ENCODE peak calls at places on chromosome 3, in five cellular contexts. One of them, this sample, is unnamed.

GRCh38 chr3:188792788-188793187 is 379.0 kb upstream of the TPRG1 start:
- DNase-seq in testis: peak
- DNase-seq in brain microvascular endothelial cell: peak
- DNase-seq in GM12865: no peak
- DNase-seq in cardiac fibroblast: no peak
- DNase-seq in this sample: no peak

GRCh38 chr3:172096881-172097420 is 57.6 kb downstream of the FNDC3B start:
- DNase-seq in testis: no peak
- DNase-seq in brain microvascular endothelial cell: peak
- DNase-seq in GM12865: no peak
- DNase-seq in cardiac fibroblast: peak
- DNase-seq in this sample: no peak

GRCh38 chr3:141659821-141660597 is 78.1 kb upstream of the RNF7 start:
- DNase-seq in testis: peak
- DNase-seq in brain microvascular endothelial cell: peak
- DNase-seq in GM12865: no peak
- DNase-seq in cardiac fibroblast: peak
- DNase-seq in this sample: no peak

GRCh38 chr3:171994646-171995441 is 44.5 kb upstream of the FNDC3B start:
- DNase-seq in testis: no peak
- DNase-seq in brain microvascular endothelial cell: peak
- DNase-seq in GM12865: no peak
- DNase-seq in cardiac fibroblast: peak
- DNase-seq in this sample: no peak

GRCh38 chr3:191290311-191291025 is 38.7 kb upstream of the CCDC50 start:
- DNase-seq in testis: no peak
- DNase-seq in brain microvascular endothelial cell: no peak
- DNase-seq in GM12865: peak
- DNase-seq in cardiac fibroblast: peak
- DNase-seq in this sample: no peak

GRCh38 chr3:84724877-84725276 is 233.9 kb upstream of the CADM2 start:
- DNase-seq in testis: no peak
- DNase-seq in brain microvascular endothelial cell: peak
- DNase-seq in GM12865: no peak
- DNase-seq in cardiac fibroblast: peak
- DNase-seq in this sample: no peak

GRCh38 chr3:182793663-182794454 is 555 bp downstream of the ATP11B start:
- DNase-seq in testis: peak
- DNase-seq in brain microvascular endothelial cell: peak
- DNase-seq in GM12865: peak
- DNase-seq in cardiac fibroblast: peak
- DNase-seq in this sample: no peak

GRCh38 chr3:14788644-14789043 is 30.1 kb upstream of the FGD5 start:
- DNase-seq in testis: no peak
- DNase-seq in brain microvascular endothelial cell: no peak
- DNase-seq in GM12865: peak
- DNase-seq in cardiac fibroblast: no peak
- DNase-seq in this sample: no peak

GRCh38 chr3:72295974-72296450 is 511.1 kb upstream of the PROK2 start:
- DNase-seq in testis: no peak
- DNase-seq in brain microvascular endothelial cell: no peak
- DNase-seq in GM12865: no peak
- DNase-seq in cardiac fibroblast: no peak
- DNase-seq in this sample: no peak

GRCh38 chr3:111547645-111548044 is 5.6 kb downstream of the CD96 start:
- DNase-seq in testis: no peak
- DNase-seq in brain microvascular endothelial cell: no peak
- DNase-seq in GM12865: peak
- DNase-seq in cardiac fibroblast: no peak
- DNase-seq in this sample: no peak

GRCh38 chr3:27105904-27106303 is 263.3 kb downstream of the NEK10 start:
- DNase-seq in testis: no peak
- DNase-seq in brain microvascular endothelial cell: peak
- DNase-seq in GM12865: no peak
- DNase-seq in cardiac fibroblast: no peak
- DNase-seq in this sample: no peak

GRCh38 chr3:24145981-24146822 is 201.1 kb downstream of the NR1D2 start:
- DNase-seq in testis: no peak
- DNase-seq in brain microvascular endothelial cell: peak
- DNase-seq in GM12865: no peak
- DNase-seq in cardiac fibroblast: peak
- DNase-seq in this sample: no peak

GRCh38 chr3:153028336-153028735 is 133.7 kb upstream of the RAP2B start:
- DNase-seq in testis: no peak
- DNase-seq in brain microvascular endothelial cell: no peak
- DNase-seq in GM12865: no peak
- DNase-seq in cardiac fibroblast: peak
- DNase-seq in this sample: no peak

GRCh38 chr3:198079771-198080520 is 119.9 kb downstream of the LMLN start:
- DNase-seq in testis: no peak
- DNase-seq in brain microvascular endothelial cell: no peak
- DNase-seq in GM12865: no peak
- DNase-seq in cardiac fibroblast: peak
- DNase-seq in this sample: no peak

GRCh38 chr3:158718490-158719170 is 13.6 kb downstream of the RARRES1 start:
- DNase-seq in testis: no peak
- DNase-seq in brain microvascular endothelial cell: peak
- DNase-seq in GM12865: no peak
- DNase-seq in cardiac fibroblast: peak
- DNase-seq in this sample: no peak

GRCh38 chr3:66484106-66484857 is 16.5 kb downstream of the LRIG1 start:
- DNase-seq in testis: no peak
- DNase-seq in brain microvascular endothelial cell: no peak
- DNase-seq in GM12865: no peak
- DNase-seq in cardiac fibroblast: no peak
- DNase-seq in this sample: no peak

GRCh38 chr3:66481071-66482001 is 19.5 kb downstream of the LRIG1 start:
- DNase-seq in testis: no peak
- DNase-seq in brain microvascular endothelial cell: no peak
- DNase-seq in GM12865: no peak
- DNase-seq in cardiac fibroblast: no peak
- DNase-seq in this sample: no peak

GRCh38 chr3:66482005-66482404 is 18.8 kb downstream of the LRIG1 start:
- DNase-seq in testis: no peak
- DNase-seq in brain microvascular endothelial cell: no peak
- DNase-seq in GM12865: no peak
- DNase-seq in cardiac fibroblast: no peak
- DNase-seq in this sample: no peak

GRCh38 chr3:66485291-66485968 is 15.4 kb downstream of the LRIG1 start:
- DNase-seq in testis: no peak
- DNase-seq in brain microvascular endothelial cell: peak
- DNase-seq in GM12865: no peak
- DNase-seq in cardiac fibroblast: peak
- DNase-seq in this sample: no peak

GRCh38 chr3:66483006-66483928 is 17.6 kb downstream of the LRIG1 start:
- DNase-seq in testis: peak
- DNase-seq in brain microvascular endothelial cell: peak
- DNase-seq in GM12865: peak
- DNase-seq in cardiac fibroblast: peak
- DNase-seq in this sample: no peak
- H3K4me3 ChIP-seq in testis: no peak
- H3K4me3 ChIP-seq in brain microvascular endothelial cell: no peak
- H3K4me3 ChIP-seq in GM12865: no peak
- H3K4me3 ChIP-seq in cardiac fibroblast: no peak
- H3K4me3 ChIP-seq in this sample: no peak

DNA sequence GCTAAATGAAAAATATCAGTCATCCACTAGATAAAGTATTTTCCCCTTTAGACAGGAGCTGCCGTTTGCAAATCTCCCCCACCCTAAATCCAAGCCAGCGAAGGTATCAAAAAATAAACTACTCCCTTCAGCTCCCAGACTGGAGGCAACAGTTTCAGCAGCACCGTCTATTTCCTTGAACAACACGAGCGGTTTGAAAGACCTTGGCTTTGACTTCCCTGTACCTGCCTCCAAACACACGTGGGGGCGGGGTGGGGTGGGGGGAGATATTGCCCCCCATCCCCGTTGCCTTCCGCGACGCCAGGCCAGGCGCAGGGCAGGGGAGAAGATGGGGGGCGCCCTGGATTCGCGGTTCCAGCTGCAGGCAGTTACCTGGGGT is 804 bp upstream of the CACNA1D start:
- DNase-seq in testis: no peak
- DNase-seq in brain microvascular endothelial cell: no peak
- DNase-seq in GM12865: no peak
- DNase-seq in cardiac fibroblast: no peak
- DNase-seq in this sample: no peak
- H3K4me3 ChIP-seq in testis: peak
- H3K4me3 ChIP-seq in brain microvascular endothelial cell: peak
- H3K4me3 ChIP-seq in GM12865: no peak
- H3K4me3 ChIP-seq in cardiac fibroblast: no peak
- H3K4me3 ChIP-seq in this sample: no peak

GRCh38 chr3:119297169-119297568 is 3.0 kb downstream of the ARHGAP31 start:
- DNase-seq in testis: no peak
- DNase-seq in brain microvascular endothelial cell: peak
- DNase-seq in GM12865: no peak
- DNase-seq in cardiac fibroblast: peak
- DNase-seq in this sample: no peak

GRCh38 chr3:119298565-119298941 is 4.4 kb downstream of the ARHGAP31 start:
- DNase-seq in testis: no peak
- DNase-seq in brain microvascular endothelial cell: no peak
- DNase-seq in GM12865: no peak
- DNase-seq in cardiac fibroblast: no peak
- DNase-seq in this sample: no peak

GRCh38 chr3:119294889-119295769 is 946 bp downstream of the ARHGAP31 start:
- DNase-seq in testis: peak
- DNase-seq in brain microvascular endothelial cell: peak
- DNase-seq in GM12865: peak
- DNase-seq in cardiac fibroblast: peak
- DNase-seq in this sample: no peak

GRCh38 chr3:119295816-119296484 is 1.8 kb downstream of the ARHGAP31 start:
- DNase-seq in testis: no peak
- DNase-seq in brain microvascular endothelial cell: no peak
- DNase-seq in GM12865: no peak
- DNase-seq in cardiac fibroblast: peak
- DNase-seq in this sample: no peak

DNA sequence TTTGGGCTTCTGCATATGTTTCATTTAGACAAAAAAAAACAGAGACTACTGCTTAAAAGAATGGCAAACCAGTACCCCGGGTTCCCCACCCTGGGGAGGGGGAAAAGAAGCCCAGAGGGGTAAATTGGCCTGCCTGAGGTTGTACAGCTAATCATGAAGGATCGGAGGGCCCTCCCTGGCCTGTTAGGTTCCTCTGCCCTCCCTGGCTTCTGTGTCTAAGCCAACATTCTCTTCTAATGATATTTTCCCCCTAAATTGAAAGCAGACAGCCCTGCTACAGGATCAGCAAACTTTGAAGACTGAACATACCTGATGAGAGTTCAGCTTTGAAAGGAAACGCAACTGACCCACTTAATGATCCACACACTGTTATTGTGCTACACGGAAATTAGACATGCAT is 2.5 kb downstream of the ARHGAP31 start:
- DNase-seq in testis: no peak
- DNase-seq in brain microvascular endothelial cell: no peak
- DNase-seq in GM12865: no peak
- DNase-seq in cardiac fibroblast: no peak
- DNase-seq in this sample: no peak
- H3K4me3 ChIP-seq in testis: no peak
- H3K4me3 ChIP-seq in brain microvascular endothelial cell: peak
- H3K4me3 ChIP-seq in GM12865: peak
- H3K4me3 ChIP-seq in cardiac fibroblast: no peak
- H3K4me3 ChIP-seq in this sample: peak

GRCh38 chr3:56811545-56812202 is 9.9 kb upstream of the ARHGEF3 start:
- DNase-seq in testis: no peak
- DNase-seq in brain microvascular endothelial cell: no peak
- DNase-seq in GM12865: no peak
- DNase-seq in cardiac fibroblast: no peak
- DNase-seq in this sample: no peak
- H3K4me3 ChIP-seq in testis: no peak
- H3K4me3 ChIP-seq in brain microvascular endothelial cell: no peak
- H3K4me3 ChIP-seq in GM12865: no peak
- H3K4me3 ChIP-seq in cardiac fibroblast: no peak
- H3K4me3 ChIP-seq in this sample: no peak

GRCh38 chr3:197891-198491 is 1.4 kb downstream of the CHL1 start:
- DNase-seq in testis: peak
- DNase-seq in brain microvascular endothelial cell: no peak
- DNase-seq in GM12865: peak
- DNase-seq in cardiac fibroblast: no peak
- DNase-seq in this sample: no peak

GRCh38 chr3:196322-197153 is at the start of gene CHL1:
- DNase-seq in testis: peak
- DNase-seq in brain microvascular endothelial cell: no peak
- DNase-seq in GM12865: no peak
- DNase-seq in cardiac fibroblast: no peak
- DNase-seq in this sample: no peak

GRCh38 chr3:195662-196061 is 901 bp upstream of the CHL1 start:
- DNase-seq in testis: no peak
- DNase-seq in brain microvascular endothelial cell: no peak
- DNase-seq in GM12865: no peak
- DNase-seq in cardiac fibroblast: no peak
- DNase-seq in this sample: no peak

GRCh38 chr3:199815-200214 is 3.3 kb downstream of the CHL1 start:
- DNase-seq in testis: no peak
- DNase-seq in brain microvascular endothelial cell: no peak
- DNase-seq in GM12865: no peak
- DNase-seq in cardiac fibroblast: no peak
- DNase-seq in this sample: no peak

DNA sequence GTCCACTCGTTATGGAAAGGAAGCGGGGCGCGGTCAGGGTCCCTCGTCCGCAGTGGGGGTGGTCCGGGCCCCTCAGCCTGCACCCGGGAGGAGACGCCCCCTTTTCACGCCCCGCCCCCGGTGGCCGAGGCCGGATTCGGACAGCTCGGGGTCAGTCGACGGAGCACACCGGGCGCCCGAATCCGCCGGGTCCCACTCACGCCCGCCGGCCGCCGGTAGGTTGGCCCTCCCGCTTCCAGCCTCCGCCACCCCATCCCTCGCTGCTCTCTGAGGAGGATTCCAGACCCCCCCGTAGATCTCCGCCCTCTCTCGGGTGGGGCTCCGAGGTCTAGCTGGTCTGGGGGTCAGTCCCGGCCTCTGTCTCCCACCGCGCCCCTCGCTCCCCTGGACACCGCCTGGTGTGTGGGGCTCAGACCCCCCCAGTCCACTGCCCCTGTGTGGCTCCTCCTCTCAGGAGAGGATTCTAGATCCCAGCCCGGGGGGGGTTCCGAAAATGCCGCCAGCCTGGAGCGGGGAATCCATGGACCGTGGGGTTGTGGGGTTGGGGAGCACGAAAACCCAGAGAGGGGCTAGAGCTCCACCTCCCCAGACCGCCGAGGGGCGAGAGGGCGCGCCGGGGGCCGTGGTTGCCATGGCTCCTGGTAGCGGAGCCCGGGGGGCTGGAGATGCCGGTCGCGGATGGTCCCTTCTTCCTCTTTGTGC is 742 bp downstream of the CHL1 start:
- DNase-seq in testis: peak
- DNase-seq in brain microvascular endothelial cell: no peak
- DNase-seq in GM12865: no peak
- DNase-seq in cardiac fibroblast: no peak
- DNase-seq in this sample: no peak
- H3K4me3 ChIP-seq in testis: peak
- H3K4me3 ChIP-seq in brain microvascular endothelial cell: peak
- H3K4me3 ChIP-seq in GM12865: peak
- H3K4me3 ChIP-seq in cardiac fibroblast: no peak
- H3K4me3 ChIP-seq in this sample: peak

GRCh38 chr3:41202075-41202833 is 2.9 kb downstream of the CTNNB1 start:
- DNase-seq in testis: no peak
- DNase-seq in brain microvascular endothelial cell: no peak
- DNase-seq in GM12865: peak
- DNase-seq in cardiac fibroblast: no peak
- DNase-seq in this sample: no peak
- H3K4me3 ChIP-seq in testis: no peak
- H3K4me3 ChIP-seq in brain microvascular endothelial cell: peak
- H3K4me3 ChIP-seq in GM12865: peak
- H3K4me3 ChIP-seq in cardiac fibroblast: peak
- H3K4me3 ChIP-seq in this sample: peak

GRCh38 chr3:134331811-134332199 is 42.4 kb downstream of the AMOTL2 start:
- DNase-seq in testis: no peak
- DNase-seq in brain microvascular endothelial cell: no peak
- DNase-seq in GM12865: no peak
- DNase-seq in cardiac fibroblast: no peak
- DNase-seq in this sample: no peak
- H3K4me3 ChIP-seq in testis: no peak
- H3K4me3 ChIP-seq in brain microvascular endothelial cell: no peak
- H3K4me3 ChIP-seq in GM12865: no peak
- H3K4me3 ChIP-seq in cardiac fibroblast: no peak
- H3K4me3 ChIP-seq in this sample: no peak

This sample was measured in GM12864.